ENCODE peak calls at places on chromosomes 11 and 22, in seven cellular contexts. One of them, this sample, is unnamed.

GRCh38 chr22:34055525-34056200 is 135.4 kb upstream of the LARGE1 start:
- DNase-seq in A549: peak; percentile 39
- DNase-seq in mucosa of descending colon: no peak
- DNase-seq in thoracic aorta: no peak
- DNase-seq in psoas muscle: no peak
- DNase-seq in heart left ventricle: no peak
- DNase-seq in DND-41: no peak
- DNase-seq in this sample: peak; percentile 51

GRCh38 chr22:17120711-17121234 is 387 bp downstream of the TMEM121B start:
- DNase-seq in mucosa of descending colon: no peak
- DNase-seq in DND-41: peak; percentile 15
- DNase-seq in A549: no peak
- DNase-seq in heart left ventricle: no peak
- DNase-seq in thoracic aorta: no peak
- DNase-seq in psoas muscle: no peak
- DNase-seq in this sample: peak; percentile 61

GRCh38 chr11:17630936-17631335 is 83.9 kb downstream of the OTOG start:
- DNase-seq in A549: no peak
- DNase-seq in psoas muscle: no peak
- DNase-seq in DND-41: no peak
- DNase-seq in thoracic aorta: no peak
- DNase-seq in mucosa of descending colon: no peak
- DNase-seq in heart left ventricle: no peak
- DNase-seq in this sample: no peak

GRCh38 chr22:38133331-38133730 is 22.8 kb upstream of the BAIAP2L2 start:
- DNase-seq in mucosa of descending colon: no peak
- DNase-seq in A549: no peak
- DNase-seq in DND-41: no peak
- DNase-seq in thoracic aorta: no peak
- DNase-seq in psoas muscle: no peak
- DNase-seq in heart left ventricle: no peak
- DNase-seq in this sample: no peak

GRCh38 chr22:29753808-29754657 is 12.8 kb downstream of the ZMAT5 start:
- DNase-seq in DND-41: no peak
- DNase-seq in A549: no peak
- DNase-seq in thoracic aorta: no peak
- DNase-seq in mucosa of descending colon: no peak
- DNase-seq in heart left ventricle: no peak
- DNase-seq in psoas muscle: peak; percentile 45
- DNase-seq in this sample: no peak

GRCh38 chr22:49776891-49777290 is 50.8 kb downstream of the BRD1 start:
- DNase-seq in A549: no peak
- DNase-seq in heart left ventricle: no peak
- DNase-seq in DND-41: no peak
- DNase-seq in thoracic aorta: no peak
- DNase-seq in psoas muscle: peak; percentile 13
- DNase-seq in mucosa of descending colon: peak; percentile 38
- DNase-seq in this sample: peak; percentile 15

GRCh38 chr11:33453225-33453624 is 196.0 kb downstream of the HIPK3 start:
- DNase-seq in mucosa of descending colon: no peak
- DNase-seq in A549: no peak
- DNase-seq in psoas muscle: no peak
- DNase-seq in thoracic aorta: no peak
- DNase-seq in heart left ventricle: no peak
- DNase-seq in DND-41: no peak
- DNase-seq in this sample: no peak

GRCh38 chr11:89458646-89459045 is 32.5 kb downstream of the NOX4 start:
- DNase-seq in psoas muscle: no peak
- DNase-seq in mucosa of descending colon: no peak
- DNase-seq in thoracic aorta: no peak
- DNase-seq in A549: no peak
- DNase-seq in heart left ventricle: no peak
- DNase-seq in DND-41: no peak
- DNase-seq in this sample: no peak

GRCh38 chr11:126927628-126928027 is 72.9 kb downstream of the KIRREL3 start:
- DNase-seq in psoas muscle: no peak
- DNase-seq in mucosa of descending colon: no peak
- DNase-seq in DND-41: no peak
- DNase-seq in heart left ventricle: no peak
- DNase-seq in A549: no peak
- DNase-seq in thoracic aorta: no peak
- DNase-seq in this sample: no peak

GRCh38 chr11:32531528-32531927 is 52.1 kb upstream of the EIF3M start:
- DNase-seq in psoas muscle: no peak
- DNase-seq in A549: no peak
- DNase-seq in heart left ventricle: no peak
- DNase-seq in DND-41: no peak
- DNase-seq in thoracic aorta: no peak
- DNase-seq in mucosa of descending colon: no peak
- DNase-seq in this sample: no peak

GRCh38 chr11:83608571-83608970 is 322.4 kb upstream of the CCDC90B start:
- DNase-seq in thoracic aorta: no peak
- DNase-seq in psoas muscle: no peak
- DNase-seq in mucosa of descending colon: no peak
- DNase-seq in A549: no peak
- DNase-seq in DND-41: no peak
- DNase-seq in heart left ventricle: no peak
- DNase-seq in this sample: no peak

GRCh38 chr11:58024601-58025091 is 965 bp downstream of the OR9Q1 start:
- DNase-seq in psoas muscle: peak; percentile 70
- DNase-seq in heart left ventricle: peak; percentile 89
- DNase-seq in mucosa of descending colon: peak; percentile 67
- DNase-seq in DND-41: no peak
- DNase-seq in A549: no peak
- DNase-seq in thoracic aorta: peak; percentile 15
- DNase-seq in this sample: no peak

GRCh38 chr11:121892131-121892681 is 223.8 kb downstream of the BLID start:
- DNase-seq in mucosa of descending colon: no peak
- DNase-seq in psoas muscle: peak; percentile 42
- DNase-seq in A549: no peak
- DNase-seq in DND-41: no peak
- DNase-seq in thoracic aorta: no peak
- DNase-seq in heart left ventricle: peak; percentile 30
- DNase-seq in this sample: no peak

GRCh38 chr11:92342886-92343285 is 118.3 kb downstream of the FAT3 start:
- DNase-seq in thoracic aorta: no peak
- DNase-seq in DND-41: no peak
- DNase-seq in heart left ventricle: no peak
- DNase-seq in mucosa of descending colon: no peak
- DNase-seq in psoas muscle: no peak
- DNase-seq in A549: no peak
- DNase-seq in this sample: no peak

GRCh38 chr22:19287076-19287724 is 4.3 kb downstream of the CLTCL1 start:
- DNase-seq in DND-41: no peak
- DNase-seq in A549: peak; percentile 45
- DNase-seq in psoas muscle: peak; percentile 43
- DNase-seq in mucosa of descending colon: no peak
- DNase-seq in heart left ventricle: no peak
- DNase-seq in thoracic aorta: no peak
- DNase-seq in this sample: no peak

GRCh38 chr11:68335693-68336092 is 23.3 kb downstream of the LRP5 start:
- DNase-seq in heart left ventricle: no peak
- DNase-seq in thoracic aorta: no peak
- DNase-seq in mucosa of descending colon: no peak
- DNase-seq in psoas muscle: no peak
- DNase-seq in A549: no peak
- DNase-seq in DND-41: no peak
- DNase-seq in this sample: no peak

GRCh38 chr11:7449196-7449840 is 36.0 kb upstream of the OLFML1 start:
- DNase-seq in DND-41: no peak
- DNase-seq in heart left ventricle: no peak
- DNase-seq in psoas muscle: no peak
- DNase-seq in mucosa of descending colon: no peak
- DNase-seq in thoracic aorta: no peak
- DNase-seq in A549: no peak
- DNase-seq in this sample: no peak

GRCh38 chr11:74923125-74923524 is 25.8 kb downstream of the XRRA1 start:
- DNase-seq in A549: no peak
- DNase-seq in heart left ventricle: no peak
- DNase-seq in psoas muscle: no peak
- DNase-seq in DND-41: no peak
- DNase-seq in thoracic aorta: no peak
- DNase-seq in mucosa of descending colon: no peak
- DNase-seq in this sample: no peak

GRCh38 chr11:72642815-72643511 is 31.3 kb downstream of the PDE2A start:
- DNase-seq in heart left ventricle: peak; percentile 71
- DNase-seq in thoracic aorta: no peak
- DNase-seq in mucosa of descending colon: peak; percentile 61
- DNase-seq in DND-41: peak; percentile 56
- DNase-seq in psoas muscle: peak; percentile 68
- DNase-seq in A549: peak; percentile 65
- DNase-seq in this sample: peak; percentile 78

GRCh38 chr11:44578279-44578678 is 12.8 kb downstream of the CD82 start:
- DNase-seq in A549: no peak
- DNase-seq in DND-41: peak; percentile 44
- DNase-seq in psoas muscle: no peak
- DNase-seq in thoracic aorta: no peak
- DNase-seq in mucosa of descending colon: no peak
- DNase-seq in heart left ventricle: no peak
- DNase-seq in this sample: no peak

GRCh38 chr11:8011981-8012444 is 24.9 kb downstream of the EIF3F start:
- DNase-seq in mucosa of descending colon: no peak
- DNase-seq in thoracic aorta: no peak
- DNase-seq in heart left ventricle: no peak
- DNase-seq in psoas muscle: no peak
- DNase-seq in DND-41: no peak
- DNase-seq in A549: no peak
- DNase-seq in this sample: no peak

DNA sequence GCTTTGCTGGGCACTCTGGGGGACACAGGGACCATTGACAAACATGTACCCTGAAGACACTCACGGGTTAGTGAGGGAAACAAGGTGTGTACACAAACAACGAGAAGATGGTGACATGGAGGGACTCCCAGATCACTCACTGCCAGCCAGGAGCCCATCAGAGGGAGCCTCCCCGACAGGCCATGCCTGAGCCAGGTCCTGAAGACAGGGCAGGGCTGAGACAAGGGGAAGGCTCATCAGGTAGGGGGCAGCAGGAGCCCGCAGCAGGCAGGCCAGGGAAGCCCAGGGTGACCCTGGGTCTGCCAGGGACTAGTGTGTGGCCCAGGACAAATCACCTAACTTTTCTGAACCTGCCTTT is 127.9 kb downstream of the BUD13 start:
- DNase-seq in mucosa of descending colon: no peak
- DNase-seq in thoracic aorta: no peak
- DNase-seq in A549: no peak
- DNase-seq in psoas muscle: no peak
- DNase-seq in heart left ventricle: no peak
- DNase-seq in DND-41: no peak
- DNase-seq in this sample: no peak
- TF ChIP-seq CTCF in mucosa of descending colon: no peak
- TF ChIP-seq CTCF in thoracic aorta: no peak
- TF ChIP-seq CTCF in A549: no peak
- TF ChIP-seq CTCF in psoas muscle: no peak
- TF ChIP-seq CTCF in heart left ventricle: no peak
- TF ChIP-seq CTCF in DND-41: no peak
- TF ChIP-seq CTCF in this sample: no peak

GRCh38 chr11:61293869-61294716 is 1.0 kb downstream of the VWCE start:
- DNase-seq in psoas muscle: peak; percentile 64
- DNase-seq in DND-41: peak; percentile 37
- DNase-seq in heart left ventricle: peak; percentile 66
- DNase-seq in mucosa of descending colon: peak; percentile 61
- DNase-seq in A549: peak; percentile 33
- DNase-seq in thoracic aorta: peak; percentile 23
- DNase-seq in this sample: peak; percentile 67
- TF ChIP-seq CTCF in psoas muscle: no peak
- TF ChIP-seq CTCF in DND-41: no peak
- TF ChIP-seq CTCF in heart left ventricle: no peak
- TF ChIP-seq CTCF in mucosa of descending colon: no peak
- TF ChIP-seq CTCF in A549: no peak
- TF ChIP-seq CTCF in thoracic aorta: no peak
- TF ChIP-seq CTCF in this sample: no peak

GRCh38 chr11:93740802-93741093 is 547 bp downstream of the TAF1D start:
- DNase-seq in heart left ventricle: peak; percentile 56
- DNase-seq in DND-41: peak; percentile 68
- DNase-seq in mucosa of descending colon: peak; percentile 78
- DNase-seq in thoracic aorta: no peak
- DNase-seq in psoas muscle: peak; percentile 63
- DNase-seq in A549: peak; percentile 70
- DNase-seq in this sample: peak; percentile 55

GRCh38 chr11:93740031-93740801 is 1.1 kb downstream of the TAF1D start:
- DNase-seq in thoracic aorta: no peak
- DNase-seq in DND-41: peak; percentile 30
- DNase-seq in heart left ventricle: no peak
- DNase-seq in psoas muscle: no peak
- DNase-seq in mucosa of descending colon: peak; percentile 63
- DNase-seq in A549: peak; percentile 25
- DNase-seq in this sample: no peak

GRCh38 chr11:93741882-93742226 is 382 bp downstream of the C11orf54 start:
- DNase-seq in DND-41: no peak
- DNase-seq in heart left ventricle: no peak
- DNase-seq in psoas muscle: no peak
- DNase-seq in A549: peak; percentile 75
- DNase-seq in thoracic aorta: no peak
- DNase-seq in mucosa of descending colon: no peak
- DNase-seq in this sample: no peak

GRCh38 chr11:93743316-93743715 is 1.8 kb downstream of the C11orf54 start:
- DNase-seq in psoas muscle: no peak
- DNase-seq in DND-41: no peak
- DNase-seq in mucosa of descending colon: peak; percentile 64
- DNase-seq in heart left ventricle: no peak
- DNase-seq in thoracic aorta: no peak
- DNase-seq in A549: peak; percentile 44
- DNase-seq in this sample: peak; percentile 16

GRCh38 chr11:93741094-93741881 is at the start of the genes C11orf54 and TAF1D:
- DNase-seq in A549: peak; percentile 97
- DNase-seq in psoas muscle: peak; percentile 97
- DNase-seq in DND-41: peak; percentile 97
- DNase-seq in thoracic aorta: peak; percentile 93
- DNase-seq in heart left ventricle: peak; percentile 98
- DNase-seq in mucosa of descending colon: peak; percentile 98
- DNase-seq in this sample: peak; percentile 95
- TF ChIP-seq CTCF in A549: no peak
- TF ChIP-seq CTCF in psoas muscle: no peak
- TF ChIP-seq CTCF in DND-41: no peak
- TF ChIP-seq CTCF in thoracic aorta: no peak
- TF ChIP-seq CTCF in heart left ventricle: no peak
- TF ChIP-seq CTCF in mucosa of descending colon: no peak
- TF ChIP-seq CTCF in this sample: no peak

DNA sequence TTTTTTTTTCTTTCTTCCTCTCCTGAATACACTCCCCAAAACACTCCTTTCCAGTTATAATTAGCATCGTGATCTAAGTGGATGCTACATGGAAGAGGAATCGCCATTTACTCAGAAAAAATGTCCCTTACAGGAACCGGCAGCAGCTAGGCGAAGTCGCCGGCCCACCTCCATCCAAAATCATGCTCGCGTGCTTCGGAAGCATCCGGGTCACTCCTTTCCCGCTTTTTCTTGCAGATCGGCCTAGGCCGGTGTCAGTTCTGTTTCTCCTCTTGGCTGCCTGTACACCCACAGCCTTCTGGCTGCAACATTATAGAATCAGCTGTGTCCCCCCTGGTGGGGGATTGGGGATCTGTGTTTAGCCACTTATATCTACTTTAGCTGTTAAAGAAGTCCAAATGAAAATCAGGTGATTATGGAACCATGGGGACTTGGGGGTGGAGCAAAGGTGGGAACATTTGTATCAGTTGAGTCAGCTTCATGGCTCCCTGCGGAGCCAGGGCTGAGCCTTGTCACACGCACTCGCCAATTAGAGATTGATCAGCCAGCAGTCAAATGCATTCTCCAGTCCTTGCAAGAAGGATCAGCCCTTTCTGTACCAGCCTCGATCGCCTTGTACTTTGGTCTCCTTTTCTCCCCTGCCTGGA is 36.3 kb downstream of the ASRGL1 start:
- DNase-seq in DND-41: no peak
- DNase-seq in heart left ventricle: no peak
- DNase-seq in mucosa of descending colon: no peak
- DNase-seq in psoas muscle: no peak
- DNase-seq in thoracic aorta: no peak
- DNase-seq in A549: no peak
- DNase-seq in this sample: no peak
- TF ChIP-seq CTCF in DND-41: no peak
- TF ChIP-seq CTCF in heart left ventricle: no peak
- TF ChIP-seq CTCF in mucosa of descending colon: no peak
- TF ChIP-seq CTCF in psoas muscle: no peak
- TF ChIP-seq CTCF in thoracic aorta: no peak
- TF ChIP-seq CTCF in A549: no peak
- TF ChIP-seq CTCF in this sample: peak; percentile 14

This sample was measured in glutamatergic neuron.